ENCODE peak calls at places on chromosomes 4 and X, in eight cellular contexts. O is GM23248, M is left lung, Z is tibial nerve, A is gastrocnemius medialis, C is testis, K is K562, D is ovary. R is an unnamed sample.

GRCh38 chr4:42761804-42762203 is 104.9 kb upstream of the ATP8A1 start:
- DNase-seq in Z (no peak), C (no peak), O (no peak), D (no peak), A (no peak), M (no peak), K (no peak), R (no peak)

GRCh38 chrX:71250856-71251255 is 3.1 kb downstream of the ZMYM3 start:
- DNase-seq in C (no peak), D (no peak), Z (no peak), A (no peak), K (no peak), O (no peak), M (no peak), R (no peak)

GRCh38 chrX:44036336-44036735 is 63.1 kb upstream of the NDP start:
- DNase-seq in K (no peak), M (no peak), Z (no peak), O (peak; percentile 69), C (no peak), A (no peak), D (no peak), R (no peak)

GRCh38 chr4:47482326-47482725 is 2.7 kb upstream of the ATP10D start:
- DNase-seq in Z (no peak), C (no peak), A (no peak), K (no peak), D (no peak), M (no peak), O (peak; percentile 82), R (no peak)

GRCh38 chr4:6198278-6198677 is 2.1 kb downstream of the JAKMIP1 start:
- DNase-seq in C (no peak), A (no peak), Z (no peak), M (no peak), D (no peak), O (no peak), K (no peak), R (peak; percentile 60)

GRCh38 chr4:183255487-183255886 is 64.6 kb downstream of the CLDN22 start:
- DNase-seq in O (peak; percentile 28), D (no peak), A (no peak), Z (no peak), C (no peak), M (no peak), K (no peak), R (no peak)

GRCh38 chrX:7603387-7603786 is 239.6 kb upstream of the VCX start:
- DNase-seq in D (no peak), Z (no peak), A (no peak), O (no peak), K (no peak), C (no peak), M (no peak), R (no peak)

GRCh38 chrX:19909761-19910160 is 22.4 kb upstream of the SH3KBP1 start:
- DNase-seq in D (no peak), M (no peak), A (no peak), K (no peak), Z (no peak), O (no peak), C (no peak), R (no peak)

GRCh38 chrX:150256297-150256650 is 106.8 kb upstream of the MAMLD1 start:
- DNase-seq in A (no peak), K (no peak), M (no peak), O (no peak), C (no peak), Z (no peak), D (no peak), R (no peak)

GRCh38 chr4:15396157-15396800 is 31.6 kb upstream of the C1QTNF7 start:
- DNase-seq in A (no peak), Z (no peak), D (no peak), O (peak; percentile 55), K (peak; percentile 65), C (peak; percentile 70), M (no peak), R (peak; percentile 35)

GRCh38 chr4:101199507-101200285 is 147.6 kb downstream of the PPP3CA start:
- DNase-seq in A (no peak), O (peak; percentile 63), M (no peak), Z (no peak), C (no peak), D (no peak), K (no peak), R (no peak)

GRCh38 chrX:130176354-130176776 is 4.6 kb downstream of the RAB33A start:
- DNase-seq in O (peak; percentile 44), C (no peak), K (no peak), M (no peak), Z (no peak), D (no peak), A (no peak), R (no peak)

GRCh38 chr4:169184236-169184635 is 86.5 kb downstream of the SH3RF1 start:
- DNase-seq in A (no peak), Z (no peak), K (no peak), D (no peak), O (peak; percentile 64), M (no peak), C (no peak), R (no peak)

GRCh38 chr4:90099795-90100194 is 27.4 kb upstream of the CCSER1 start:
- DNase-seq in C (no peak), D (no peak), Z (no peak), A (no peak), O (peak; percentile 8), K (no peak), M (no peak), R (no peak)

GRCh38 chrX:105837227-105837626 is 14.9 kb downstream of the NRK start:
- DNase-seq in D (peak; percentile 77), K (no peak), C (peak; percentile 76), M (no peak), O (no peak), A (peak; percentile 15), Z (peak; percentile 30), R (no peak)

DNA sequence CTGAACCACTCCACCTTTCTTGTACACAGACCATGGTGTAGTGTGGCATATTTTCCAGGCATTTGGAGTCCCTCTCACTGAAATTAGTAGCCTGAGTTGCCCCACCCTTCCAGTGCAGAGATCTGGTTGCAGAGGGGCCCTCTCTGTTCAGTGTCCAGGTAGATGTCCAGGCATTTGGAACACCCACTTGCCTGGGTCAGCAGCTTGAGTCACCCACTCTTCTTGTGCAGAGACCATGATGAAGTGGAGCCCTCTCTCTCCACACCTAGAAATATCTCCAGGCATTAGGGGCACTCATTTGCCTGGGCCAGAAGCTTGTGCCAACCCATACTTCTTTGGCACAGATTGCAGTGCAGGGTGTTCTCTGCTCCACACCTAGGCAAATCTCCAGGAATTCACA is 2733.3 kb downstream of the PCDH7 start:
- DNase-seq in K (no peak), A (no peak), C (no peak), O (no peak), Z (no peak), D (no peak), M (no peak), R (no peak)
- H3K9me3 ChIP-seq in K (no peaks in the 10 kb centered on the region), A (no peaks in the 10 kb centered on the region), C (no peaks in the 10 kb centered on the region), O (no peaks in the 10 kb centered on the region), Z (no peaks in the 10 kb centered on the region), D (no peaks in the 10 kb centered on the region), M (no peaks in the 10 kb centered on the region), R (no peaks in the 10 kb centered on the region)

GRCh38 chr4:121380448-121381147 is at the start of gene QRFPR:
- DNase-seq in A (no peak), Z (no peak), K (no peak), M (peak; percentile 74), D (no peak), C (peak; percentile 16), O (peak; percentile 14), R (no peak)
- H3K4me3 ChIP-seq in A (peak within 1 kb of the TSS; percentile 23), Z (peak within 1 kb of the TSS; percentile 26), K (no peak within 1 kb of the TSS), M (no peak within 1 kb of the TSS), D (no peak within 1 kb of the TSS), C (peak within 1 kb of the TSS; percentile 36), O (peak within 1 kb of the TSS; percentile 37), R (no peak within 1 kb of the TSS)

GRCh38 chrX:81294101-81294500 is 92.2 kb downstream of the SH3BGRL start:
- DNase-seq in C (no peak), K (no peak), A (no peak), Z (no peak), D (no peak), M (no peak), O (no peak), R (no peak)
- H3K9me3 ChIP-seq in C (no peaks in the 10 kb centered on the region), K (no peaks in the 10 kb centered on the region), A (no peaks in the 10 kb centered on the region), Z (no peaks in the 10 kb centered on the region), D (peaks cover 4% of the 10 kb centered on the region), M (no peaks in the 10 kb centered on the region), O (no peaks in the 10 kb centered on the region), R (peaks cover 3% of the 10 kb centered on the region)

DNA sequence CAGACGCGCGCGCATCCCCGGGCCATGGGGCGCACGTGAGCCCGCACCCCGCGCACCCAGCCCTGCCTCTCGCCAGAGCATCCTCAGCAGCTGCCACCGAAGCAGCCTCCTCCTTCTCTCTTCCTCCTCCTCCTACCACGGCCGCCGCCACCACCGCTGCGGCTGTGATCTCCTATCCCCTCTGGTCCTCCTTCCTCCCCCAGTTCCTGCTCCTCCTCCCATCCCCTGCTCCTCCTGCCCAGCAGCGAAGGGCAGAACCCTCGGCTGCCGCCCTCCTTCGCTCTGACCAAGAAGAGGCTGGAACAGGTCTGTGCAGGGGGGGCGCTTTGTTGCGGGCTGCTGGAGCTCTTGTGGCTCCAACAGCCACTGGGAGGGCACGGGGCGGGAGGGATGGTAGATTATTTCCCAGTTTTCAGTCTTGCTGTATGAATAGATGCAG is 148.7 kb upstream of the CHRDL1 start:
- DNase-seq in M (peak; percentile 33), D (peak; percentile 40), K (no peak), C (peak; percentile 54), Z (peak; percentile 14), A (no peak), O (no peak), R (no peak)
- H3K4me3 ChIP-seq in M (no peak overlapping the region), D (no peak overlapping the region), K (no peak overlapping the region), C (peak overlapping the region; percentile 37), Z (peak overlapping the region; percentile 23), A (no peak overlapping the region), O (no peak overlapping the region), R (no peak overlapping the region)

GRCh38 chrX:402857-403256 is 16.1 kb upstream of the PPP2R3B start:
- DNase-seq in C (no peak), D (no peak), M (no peak), O (no peak), Z (no peak), A (no peak), K (no peak), R (no peak)
- H3K9me3 ChIP-seq in C (no peaks in the 10 kb centered on the region), D (no peaks in the 10 kb centered on the region), M (no peaks in the 10 kb centered on the region), O (no peaks in the 10 kb centered on the region), Z (no peaks in the 10 kb centered on the region), A (no peaks in the 10 kb centered on the region), K (no peaks in the 10 kb centered on the region), R (no peaks in the 10 kb centered on the region)

DNA sequence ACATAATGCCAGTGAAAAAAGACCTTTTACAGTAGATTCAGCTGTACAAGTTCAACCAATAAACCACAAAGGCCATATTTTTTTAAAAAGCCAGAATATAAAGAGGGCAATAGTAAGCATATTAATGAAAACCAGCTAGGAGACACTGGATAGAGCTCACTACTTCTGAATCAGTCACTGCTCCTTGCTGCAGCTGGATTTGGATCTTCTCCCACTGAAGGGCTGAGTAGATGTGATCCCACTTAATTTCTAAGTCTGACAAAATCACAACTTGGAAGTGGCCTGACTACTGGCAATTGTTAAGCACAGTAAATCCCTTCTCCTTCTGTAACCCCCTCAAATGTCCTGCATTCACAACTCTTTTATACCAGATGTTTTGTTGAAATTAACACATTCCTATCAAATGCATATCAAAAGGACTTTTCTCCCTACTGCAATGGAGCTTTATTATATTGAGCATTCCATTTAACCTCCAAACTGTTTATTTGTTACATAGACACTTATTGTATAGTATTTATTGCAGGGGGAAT is 72.9 kb downstream of the AMMECR1 start:
- DNase-seq in A (no peak), C (no peak), M (no peak), D (no peak), K (no peak), O (peak; percentile 39), Z (no peak), R (no peak)
- H3K4me3 ChIP-seq in A (no peak overlapping the region), C (no peak overlapping the region), M (no peak overlapping the region), D (no peak overlapping the region), K (no peak overlapping the region), O (no peak overlapping the region), Z (no peak overlapping the region), R (no peak overlapping the region)